ENCODE peak calls at places on chromosomes 16 and 17, in four cellular contexts. One of them, this sample, is unnamed.

GRCh38 chr17:57106107-57106835 is 21.2 kb downstream of the AKAP1 start:
- DNase-seq in skeletal muscle cell: no peak
- DNase-seq in stimulated activated CD4-positive, alpha-beta T cell treated with anti-CD3 and anti-CD28 coated beads, Interleukin-12 subunit alpha, Interleukin-12 subunit beta, amount 100 ng/mL, for 48 hours: no peak
- DNase-seq in MM.1S: no peak
- DNase-seq in this sample: no peak

GRCh38 chr16:22313876-22314470 is 16.8 kb downstream of the POLR3E start:
- DNase-seq in skeletal muscle cell: no peak
- DNase-seq in stimulated activated CD4-positive, alpha-beta T cell treated with anti-CD3 and anti-CD28 coated beads, Interleukin-12 subunit alpha, Interleukin-12 subunit beta, amount 100 ng/mL, for 48 hours: no peak
- DNase-seq in MM.1S: no peak
- DNase-seq in this sample: peak

GRCh38 chr16:19179890-19180490 is 11.9 kb downstream of the SYT17 start:
- DNase-seq in skeletal muscle cell: no peak
- DNase-seq in stimulated activated CD4-positive, alpha-beta T cell treated with anti-CD3 and anti-CD28 coated beads, Interleukin-12 subunit alpha, Interleukin-12 subunit beta, amount 100 ng/mL, for 48 hours: peak
- DNase-seq in MM.1S: no peak
- DNase-seq in this sample: peak

GRCh38 chr16:46871587-46871986 is 12.6 kb upstream of the GPT2 start:
- DNase-seq in skeletal muscle cell: no peak
- DNase-seq in stimulated activated CD4-positive, alpha-beta T cell treated with anti-CD3 and anti-CD28 coated beads, Interleukin-12 subunit alpha, Interleukin-12 subunit beta, amount 100 ng/mL, for 48 hours: no peak
- DNase-seq in MM.1S: no peak
- DNase-seq in this sample: no peak

GRCh38 chr16:86395477-86395876 is 114.8 kb upstream of the FOXF1 start:
- DNase-seq in skeletal muscle cell: no peak
- DNase-seq in stimulated activated CD4-positive, alpha-beta T cell treated with anti-CD3 and anti-CD28 coated beads, Interleukin-12 subunit alpha, Interleukin-12 subunit beta, amount 100 ng/mL, for 48 hours: no peak
- DNase-seq in MM.1S: no peak
- DNase-seq in this sample: no peak

GRCh38 chr17:70171159-70171558 is 1.8 kb downstream of the KCNJ2 start:
- DNase-seq in skeletal muscle cell: no peak
- DNase-seq in stimulated activated CD4-positive, alpha-beta T cell treated with anti-CD3 and anti-CD28 coated beads, Interleukin-12 subunit alpha, Interleukin-12 subunit beta, amount 100 ng/mL, for 48 hours: no peak
- DNase-seq in MM.1S: no peak
- DNase-seq in this sample: no peak

GRCh38 chr17:79330229-79330628 is 255.6 kb downstream of the ENGASE start:
- DNase-seq in skeletal muscle cell: no peak
- DNase-seq in stimulated activated CD4-positive, alpha-beta T cell treated with anti-CD3 and anti-CD28 coated beads, Interleukin-12 subunit alpha, Interleukin-12 subunit beta, amount 100 ng/mL, for 48 hours: no peak
- DNase-seq in MM.1S: no peak
- DNase-seq in this sample: no peak

GRCh38 chr16:82061861-82062525 is 26.9 kb downstream of the HSD17B2 start:
- DNase-seq in skeletal muscle cell: no peak
- DNase-seq in stimulated activated CD4-positive, alpha-beta T cell treated with anti-CD3 and anti-CD28 coated beads, Interleukin-12 subunit alpha, Interleukin-12 subunit beta, amount 100 ng/mL, for 48 hours: no peak
- DNase-seq in MM.1S: no peak
- DNase-seq in this sample: no peak

GRCh38 chr17:78101112-78101511 is 27.4 kb downstream of the TMC6 start:
- DNase-seq in skeletal muscle cell: no peak
- DNase-seq in stimulated activated CD4-positive, alpha-beta T cell treated with anti-CD3 and anti-CD28 coated beads, Interleukin-12 subunit alpha, Interleukin-12 subunit beta, amount 100 ng/mL, for 48 hours: no peak
- DNase-seq in MM.1S: no peak
- DNase-seq in this sample: no peak

GRCh38 chr16:65111306-65111705 is 10.6 kb downstream of the CDH11 start:
- DNase-seq in skeletal muscle cell: no peak
- DNase-seq in stimulated activated CD4-positive, alpha-beta T cell treated with anti-CD3 and anti-CD28 coated beads, Interleukin-12 subunit alpha, Interleukin-12 subunit beta, amount 100 ng/mL, for 48 hours: no peak
- DNase-seq in MM.1S: no peak
- DNase-seq in this sample: no peak

GRCh38 chr17:37671813-37672544 is 28.7 kb upstream of the DDX52 start:
- DNase-seq in skeletal muscle cell: peak
- DNase-seq in stimulated activated CD4-positive, alpha-beta T cell treated with anti-CD3 and anti-CD28 coated beads, Interleukin-12 subunit alpha, Interleukin-12 subunit beta, amount 100 ng/mL, for 48 hours: no peak
- DNase-seq in MM.1S: no peak
- DNase-seq in this sample: no peak

GRCh38 chr17:83118071-83118841 is 38.8 kb downstream of the METRNL start:
- DNase-seq in skeletal muscle cell: no peak
- DNase-seq in stimulated activated CD4-positive, alpha-beta T cell treated with anti-CD3 and anti-CD28 coated beads, Interleukin-12 subunit alpha, Interleukin-12 subunit beta, amount 100 ng/mL, for 48 hours: no peak
- DNase-seq in MM.1S: no peak
- DNase-seq in this sample: no peak

GRCh38 chr17:64418506-64419339 is 28.1 kb upstream of the PECAM1 start:
- DNase-seq in skeletal muscle cell: peak
- DNase-seq in stimulated activated CD4-positive, alpha-beta T cell treated with anti-CD3 and anti-CD28 coated beads, Interleukin-12 subunit alpha, Interleukin-12 subunit beta, amount 100 ng/mL, for 48 hours: peak
- DNase-seq in MM.1S: peak
- DNase-seq in this sample: no peak

GRCh38 chr17:42868338-42868737 is 17.3 kb downstream of the AOC3 start:
- DNase-seq in skeletal muscle cell: no peak
- DNase-seq in stimulated activated CD4-positive, alpha-beta T cell treated with anti-CD3 and anti-CD28 coated beads, Interleukin-12 subunit alpha, Interleukin-12 subunit beta, amount 100 ng/mL, for 48 hours: no peak
- DNase-seq in MM.1S: no peak
- DNase-seq in this sample: no peak

GRCh38 chr16:85381738-85382592 is 231.2 kb upstream of the GSE1 start:
- DNase-seq in skeletal muscle cell: no peak
- DNase-seq in stimulated activated CD4-positive, alpha-beta T cell treated with anti-CD3 and anti-CD28 coated beads, Interleukin-12 subunit alpha, Interleukin-12 subunit beta, amount 100 ng/mL, for 48 hours: no peak
- DNase-seq in MM.1S: no peak
- DNase-seq in this sample: no peak

GRCh38 chr16:69064164-69064563 is 41.3 kb upstream of the HAS3 start:
- DNase-seq in skeletal muscle cell: no peak
- DNase-seq in stimulated activated CD4-positive, alpha-beta T cell treated with anti-CD3 and anti-CD28 coated beads, Interleukin-12 subunit alpha, Interleukin-12 subunit beta, amount 100 ng/mL, for 48 hours: no peak
- DNase-seq in MM.1S: no peak
- DNase-seq in this sample: no peak

GRCh38 chr16:73420244-73421040 is 372.5 kb upstream of the ZFHX3 start:
- DNase-seq in skeletal muscle cell: no peak
- DNase-seq in stimulated activated CD4-positive, alpha-beta T cell treated with anti-CD3 and anti-CD28 coated beads, Interleukin-12 subunit alpha, Interleukin-12 subunit beta, amount 100 ng/mL, for 48 hours: no peak
- DNase-seq in MM.1S: no peak
- DNase-seq in this sample: no peak

GRCh38 chr16:31874354-31875111 is 926 bp downstream of the ZNF267 start:
- DNase-seq in skeletal muscle cell: no peak
- DNase-seq in stimulated activated CD4-positive, alpha-beta T cell treated with anti-CD3 and anti-CD28 coated beads, Interleukin-12 subunit alpha, Interleukin-12 subunit beta, amount 100 ng/mL, for 48 hours: no peak
- DNase-seq in MM.1S: peak
- DNase-seq in this sample: no peak

GRCh38 chr16:71357681-71358080 is 842 bp upstream of the CALB2 start:
- DNase-seq in skeletal muscle cell: no peak
- DNase-seq in stimulated activated CD4-positive, alpha-beta T cell treated with anti-CD3 and anti-CD28 coated beads, Interleukin-12 subunit alpha, Interleukin-12 subunit beta, amount 100 ng/mL, for 48 hours: no peak
- DNase-seq in MM.1S: no peak
- DNase-seq in this sample: no peak

GRCh38 chr17:13490427-13490826 is 111.3 kb downstream of the HS3ST3A1 start:
- DNase-seq in skeletal muscle cell: no peak
- DNase-seq in stimulated activated CD4-positive, alpha-beta T cell treated with anti-CD3 and anti-CD28 coated beads, Interleukin-12 subunit alpha, Interleukin-12 subunit beta, amount 100 ng/mL, for 48 hours: no peak
- DNase-seq in MM.1S: no peak
- DNase-seq in this sample: no peak

GRCh38 chr17:76076765-76077581 is 2.0 kb upstream of the ZACN start:
- DNase-seq in skeletal muscle cell: no peak
- DNase-seq in stimulated activated CD4-positive, alpha-beta T cell treated with anti-CD3 and anti-CD28 coated beads, Interleukin-12 subunit alpha, Interleukin-12 subunit beta, amount 100 ng/mL, for 48 hours: no peak
- DNase-seq in MM.1S: no peak
- DNase-seq in this sample: peak

GRCh38 chr17:80317706-80317980 is 57.0 kb downstream of the RNF213 start:
- DNase-seq in skeletal muscle cell: no peak
- DNase-seq in stimulated activated CD4-positive, alpha-beta T cell treated with anti-CD3 and anti-CD28 coated beads, Interleukin-12 subunit alpha, Interleukin-12 subunit beta, amount 100 ng/mL, for 48 hours: no peak
- DNase-seq in MM.1S: no peak
- DNase-seq in this sample: no peak

GRCh38 chr17:40356906-40357861 is 7.4 kb downstream of the GJD3 start:
- DNase-seq in skeletal muscle cell: no peak
- DNase-seq in stimulated activated CD4-positive, alpha-beta T cell treated with anti-CD3 and anti-CD28 coated beads, Interleukin-12 subunit alpha, Interleukin-12 subunit beta, amount 100 ng/mL, for 48 hours: no peak
- DNase-seq in MM.1S: no peak
- DNase-seq in this sample: no peak

GRCh38 chr17:59367657-59368045 is 36.2 kb downstream of the YPEL2 start:
- DNase-seq in skeletal muscle cell: no peak
- DNase-seq in stimulated activated CD4-positive, alpha-beta T cell treated with anti-CD3 and anti-CD28 coated beads, Interleukin-12 subunit alpha, Interleukin-12 subunit beta, amount 100 ng/mL, for 48 hours: no peak
- DNase-seq in MM.1S: no peak
- DNase-seq in this sample: no peak

GRCh38 chr16:20811889-20812439 is 5.6 kb downstream of the REXO5 start:
- DNase-seq in skeletal muscle cell: no peak
- DNase-seq in stimulated activated CD4-positive, alpha-beta T cell treated with anti-CD3 and anti-CD28 coated beads, Interleukin-12 subunit alpha, Interleukin-12 subunit beta, amount 100 ng/mL, for 48 hours: no peak
- DNase-seq in MM.1S: no peak
- DNase-seq in this sample: no peak

GRCh38 chr17:63946440-63947363 is 14.6 kb upstream of the CD79B start:
- DNase-seq in skeletal muscle cell: no peak
- DNase-seq in stimulated activated CD4-positive, alpha-beta T cell treated with anti-CD3 and anti-CD28 coated beads, Interleukin-12 subunit alpha, Interleukin-12 subunit beta, amount 100 ng/mL, for 48 hours: peak
- DNase-seq in MM.1S: peak
- DNase-seq in this sample: peak

GRCh38 chr17:55690105-55690508 is 32.6 kb downstream of the TMEM100 start:
- DNase-seq in skeletal muscle cell: no peak
- DNase-seq in stimulated activated CD4-positive, alpha-beta T cell treated with anti-CD3 and anti-CD28 coated beads, Interleukin-12 subunit alpha, Interleukin-12 subunit beta, amount 100 ng/mL, for 48 hours: no peak
- DNase-seq in MM.1S: peak
- DNase-seq in this sample: no peak

GRCh38 chr16:67951485-67951884 is 7.6 kb upstream of the LCAT start:
- DNase-seq in skeletal muscle cell: no peak
- DNase-seq in stimulated activated CD4-positive, alpha-beta T cell treated with anti-CD3 and anti-CD28 coated beads, Interleukin-12 subunit alpha, Interleukin-12 subunit beta, amount 100 ng/mL, for 48 hours: no peak
- DNase-seq in MM.1S: no peak
- DNase-seq in this sample: no peak

GRCh38 chr16:89149386-89149785 is 22.2 kb upstream of the CDH15 start:
- DNase-seq in skeletal muscle cell: no peak
- DNase-seq in stimulated activated CD4-positive, alpha-beta T cell treated with anti-CD3 and anti-CD28 coated beads, Interleukin-12 subunit alpha, Interleukin-12 subunit beta, amount 100 ng/mL, for 48 hours: no peak
- DNase-seq in MM.1S: no peak
- DNase-seq in this sample: no peak

GRCh38 chr17:34760931-34761500 is 181.6 kb downstream of the TMEM132E start:
- DNase-seq in skeletal muscle cell: no peak
- DNase-seq in stimulated activated CD4-positive, alpha-beta T cell treated with anti-CD3 and anti-CD28 coated beads, Interleukin-12 subunit alpha, Interleukin-12 subunit beta, amount 100 ng/mL, for 48 hours: no peak
- DNase-seq in MM.1S: no peak
- DNase-seq in this sample: no peak

This sample was measured in activated CD8-positive, alpha-beta memory T cell treated with anti-CD3 and anti-CD28 coated beads, Interleukin-2, amount 50 U/mL, for 48 hours.